ENCODE peak calls at places on chromosomes 13 and 19, in nine cellular contexts. S, D, X, L, Y, I, G, P and C are unnamed samples.

GRCh38 chr13:37058801-37059135 is 720 bp downstream of the SUPT20H start:
- DNase-seq in I (no peak), L (no peak), P (no peak), G (peak), Y (no peak), S (no peak), D (no peak), X (no peak), C (peak)

GRCh38 chr13:74305876-74306275 is 171.7 kb upstream of the KLF12 start:
- DNase-seq in D (no peak), Y (no peak), P (no peak), X (no peak), L (no peak), S (no peak), G (no peak), I (no peak), C (no peak)

GRCh38 chr19:10284641-10285278 is 2.0 kb upstream of the ICAM4 start:
- DNase-seq in G (no peak), I (no peak), D (no peak), L (no peak), X (no peak), Y (no peak), S (no peak), P (no peak), C (no peak)

GRCh38 chr13:92537485-92537884 is 689.1 kb upstream of the GPC6 start:
- DNase-seq in L (no peak), G (no peak), D (no peak), I (no peak), P (no peak), X (no peak), Y (no peak), S (no peak), C (no peak)

GRCh38 chr13:109408596-109409382 is 377.6 kb downstream of the IRS2 start:
- DNase-seq in I (no peak), P (no peak), D (no peak), Y (no peak), G (no peak), X (no peak), L (no peak), S (no peak), C (no peak)

GRCh38 chr19:29672933-29673336 is 7.7 kb downstream of the PLEKHF1 start:
- DNase-seq in I (no peak), L (peak), S (no peak), Y (peak), G (no peak), D (no peak), X (no peak), P (no peak), C (no peak)

GRCh38 chr19:9075064-9075964 is 11.5 kb upstream of the OR1M1 start:
- DNase-seq in I (no peak), P (peak), X (peak), G (peak), D (peak), Y (peak), S (peak), L (peak), C (peak)

GRCh38 chr13:112943309-112944125 is 25.5 kb upstream of the MCF2L start:
- DNase-seq in G (peak), D (peak), X (peak), P (no peak), S (peak), I (peak), Y (peak), L (no peak), C (peak)

GRCh38 chr13:44131069-44131614 is 242.5 kb upstream of the SERP2 start:
- DNase-seq in D (no peak), G (no peak), X (no peak), Y (no peak), L (no peak), I (no peak), P (no peak), S (no peak), C (no peak)

GRCh38 chr19:40716655-40717324 is at the start of the genes COQ8B and ITPKC:
- DNase-seq in X (peak), I (peak), P (peak), L (peak), Y (peak), D (peak), G (peak), S (peak), C (peak)
- TF ChIP-seq POLR2A in X (no peak), I (peak), P (peak), L (peak), Y (peak), D (peak), G (peak), S (peak), C (peak)

GRCh38 chr13:46354143-46355087 is 32.6 kb downstream of the RUBCNL start:
- DNase-seq in S (no peak), G (no peak), L (no peak), P (no peak), I (no peak), Y (no peak), X (no peak), D (no peak), C (no peak)
- H3K27ac ChIP-seq in S (no peak), G (no peak), L (peak), P (no peak), I (no peak), Y (no peak), X (peak), D (no peak), C (no peak)

DNA sequence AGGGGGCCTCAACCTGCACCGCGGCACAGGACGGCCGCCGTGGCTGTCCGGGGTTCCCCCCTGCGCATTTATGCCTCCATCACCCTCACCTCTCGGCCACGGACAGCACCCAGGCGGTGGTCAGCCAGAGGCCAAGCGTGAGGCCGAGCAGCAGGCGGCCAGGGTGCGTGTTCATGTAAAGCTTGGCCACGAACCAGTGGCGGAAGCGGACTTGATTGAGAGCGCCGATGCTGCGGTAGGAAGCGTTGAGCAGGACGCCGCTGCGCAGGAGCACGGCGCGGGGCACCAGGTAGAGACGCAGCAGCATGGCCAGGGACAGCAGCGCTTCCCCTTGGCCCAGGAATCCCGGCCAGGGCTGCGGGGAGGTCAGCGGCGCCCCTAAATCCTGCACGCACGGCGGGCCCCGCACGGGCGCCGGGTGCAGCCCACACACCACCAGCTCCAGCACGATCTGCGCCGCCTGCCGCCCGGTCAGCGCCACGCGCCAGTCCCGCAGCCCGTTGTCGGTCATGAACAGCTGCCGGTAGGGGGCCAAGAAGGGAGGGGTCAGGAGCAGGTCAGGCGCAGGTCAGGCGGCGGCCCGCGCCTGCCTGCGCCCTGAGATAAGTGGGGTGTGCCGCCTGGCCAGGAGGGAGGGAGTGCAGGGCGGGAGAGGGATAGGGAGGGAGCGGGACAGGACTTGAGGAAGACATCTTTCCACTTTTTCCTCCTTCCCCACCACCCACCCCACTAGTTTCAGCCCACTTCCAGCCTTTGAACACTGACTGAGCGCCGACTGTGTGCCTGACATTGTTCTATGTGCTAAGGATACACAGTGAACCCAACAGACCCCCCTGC is 6.5 kb downstream of the KCNN4 start:
- DNase-seq in X (peak), S (peak), D (peak), Y (peak), G (peak), L (no peak), P (no peak), I (no peak), C (no peak)
- H3K4me3 ChIP-seq in X (peak), S (peak), D (no peak), Y (no peak), G (no peak), L (peak), P (peak), I (peak), C (peak)

DNA sequence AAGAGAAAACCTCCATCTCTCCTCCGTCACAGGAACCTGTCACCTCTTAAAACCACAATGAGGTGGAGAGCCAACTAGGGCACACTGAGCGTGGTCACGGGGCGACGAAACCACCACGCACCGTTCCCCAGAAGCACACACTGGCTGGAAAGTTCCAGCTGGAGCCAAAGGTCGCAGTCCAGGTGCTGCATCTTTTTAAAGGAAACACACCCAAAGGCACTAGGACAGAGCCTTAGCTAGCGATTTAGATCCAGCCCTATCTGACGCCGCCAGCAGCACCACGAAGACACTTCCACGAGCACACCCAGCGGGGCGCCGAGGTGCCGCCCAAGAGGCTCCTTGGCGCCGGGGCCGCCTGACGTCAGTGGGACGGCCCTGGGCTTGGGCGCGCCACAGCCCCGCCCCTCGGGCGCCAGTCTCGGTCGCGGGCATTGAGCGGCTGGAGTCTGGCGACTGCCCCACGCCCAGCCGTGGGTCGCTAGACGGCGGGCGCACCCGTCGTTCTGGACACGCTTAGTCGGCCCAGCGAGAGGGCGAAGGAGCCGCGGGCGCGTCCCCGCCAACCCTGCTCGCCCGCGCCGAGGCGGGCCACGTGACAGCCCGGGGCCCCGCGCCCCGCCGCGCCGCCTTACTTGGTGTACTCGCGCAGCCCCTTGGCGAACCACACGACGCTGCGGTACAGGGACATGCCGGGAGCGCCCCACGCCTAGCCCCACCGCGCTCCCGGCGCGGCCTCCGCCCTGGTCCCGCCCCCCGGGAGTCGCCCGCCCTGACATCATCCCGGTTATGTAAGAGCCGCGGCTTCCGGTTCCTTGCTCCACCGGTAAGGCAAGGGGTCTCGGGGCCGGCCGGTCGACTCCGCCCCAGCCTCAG is at the start of gene DHRS12:
- DNase-seq in X (peak), Y (peak), S (peak), D (peak), L (peak), I (peak), P (peak), G (peak), C (peak)
- TF ChIP-seq POLR2A in X (no peak), Y (peak), S (peak), D (peak), L (peak), I (peak), P (peak), G (peak), C (peak)

DNA sequence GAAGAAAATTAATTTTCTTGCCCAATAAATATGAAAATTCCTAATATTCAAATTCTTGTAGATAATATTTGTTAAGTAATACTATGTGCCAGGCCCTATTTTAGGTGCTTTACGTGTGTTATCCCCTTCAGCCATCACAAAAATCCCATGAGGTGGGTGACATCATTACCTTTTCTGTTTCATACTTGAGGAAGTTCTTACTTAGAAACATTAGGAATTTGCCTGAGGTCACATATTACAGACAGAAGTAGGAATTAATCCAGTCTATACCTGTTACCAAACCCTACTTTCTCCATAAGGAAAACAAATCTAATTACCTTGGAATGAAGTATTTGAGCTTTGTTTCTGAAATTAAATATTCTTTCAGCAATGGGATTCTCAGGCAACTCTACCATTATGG is 336.1 kb downstream of the GPC6 start:
- DNase-seq in P (no peak), Y (no peak), I (no peak), D (no peak), G (no peak), S (no peak), X (no peak), L (no peak), C (no peak)
- H3K27ac ChIP-seq in P (no peak), Y (no peak), I (no peak), D (no peak), G (no peak), S (no peak), X (no peak), L (no peak), C (no peak)

GRCh38 chr19:57689750-57690149 is 8.0 kb downstream of the ZNF551 start:
- DNase-seq in G (no peak), D (no peak), S (no peak), I (no peak), Y (no peak), X (no peak), L (peak), P (no peak), C (no peak)
- H3K4me3 ChIP-seq in G (no peak), D (no peak), S (no peak), I (no peak), Y (no peak), X (no peak), L (no peak), P (no peak), C (no peak)

DNA sequence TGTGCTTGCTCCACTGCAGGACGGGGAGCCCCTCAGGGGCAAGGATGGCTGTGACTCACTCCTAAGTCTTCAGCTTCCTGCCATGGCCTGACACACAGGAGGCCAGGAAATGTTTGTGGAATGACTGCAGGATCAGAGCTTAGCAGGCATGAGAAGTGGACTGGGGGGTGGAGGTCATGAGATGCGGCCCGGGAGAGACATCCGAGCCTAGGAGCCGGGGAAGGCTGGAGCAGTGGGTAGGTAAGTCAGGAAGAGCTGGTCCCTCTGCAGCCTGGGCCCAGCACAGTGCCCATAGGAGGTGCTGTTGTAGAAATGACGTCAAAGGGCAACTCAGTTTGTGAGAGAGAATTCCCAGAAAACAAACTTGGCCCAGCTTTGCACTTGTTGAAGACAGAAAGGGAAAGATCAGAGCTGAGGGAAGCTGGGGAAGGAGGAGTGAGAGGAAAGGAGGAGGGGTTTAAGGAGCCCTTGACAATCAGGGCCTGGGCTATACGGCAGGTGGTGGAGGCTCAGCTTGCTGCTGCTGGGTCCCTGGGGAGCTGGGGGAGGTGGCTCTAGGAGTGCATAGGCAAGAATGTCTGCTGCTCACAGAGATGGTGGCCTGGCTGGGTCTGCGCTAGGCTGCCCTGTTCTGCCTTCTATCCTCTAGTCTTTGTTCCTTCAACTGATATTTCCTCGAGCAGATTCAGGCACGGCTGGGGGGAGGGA is 18.5 kb downstream of the POU2F2 start:
- DNase-seq in D (peak), Y (no peak), P (no peak), S (no peak), L (no peak), X (no peak), G (no peak), I (no peak), C (peak)
- TF ChIP-seq POLR2A in D (no peak), Y (no peak), P (no peak), S (no peak), L (no peak), X (no peak), G (no peak), I (no peak), C (no peak)

GRCh38 chr13:29934531-29935308 is 84.3 kb upstream of the UBL3 start:
- DNase-seq in S (no peak), L (no peak), P (no peak), D (no peak), Y (no peak), X (no peak), I (no peak), G (no peak), C (no peak)
- H3K27ac ChIP-seq in S (no peak), L (no peak), P (no peak), D (no peak), Y (no peak), X (no peak), I (no peak), G (no peak), C (no peak)

GRCh38 chr13:76004411-76004810 is 368.3 kb downstream of the LMO7 start:
- DNase-seq in Y (no peak), S (no peak), X (no peak), L (no peak), I (no peak), G (no peak), P (no peak), D (no peak), C (no peak)

GRCh38 chr13:75996582-75996981 is 360.5 kb downstream of the LMO7 start:
- DNase-seq in I (no peak), Y (no peak), L (no peak), P (no peak), D (no peak), G (no peak), X (no peak), S (no peak), C (no peak)

GRCh38 chr13:75995966-75996365 is 359.8 kb downstream of the LMO7 start:
- DNase-seq in X (no peak), G (no peak), D (no peak), I (no peak), P (no peak), L (no peak), S (no peak), Y (no peak), C (no peak)

DNA sequence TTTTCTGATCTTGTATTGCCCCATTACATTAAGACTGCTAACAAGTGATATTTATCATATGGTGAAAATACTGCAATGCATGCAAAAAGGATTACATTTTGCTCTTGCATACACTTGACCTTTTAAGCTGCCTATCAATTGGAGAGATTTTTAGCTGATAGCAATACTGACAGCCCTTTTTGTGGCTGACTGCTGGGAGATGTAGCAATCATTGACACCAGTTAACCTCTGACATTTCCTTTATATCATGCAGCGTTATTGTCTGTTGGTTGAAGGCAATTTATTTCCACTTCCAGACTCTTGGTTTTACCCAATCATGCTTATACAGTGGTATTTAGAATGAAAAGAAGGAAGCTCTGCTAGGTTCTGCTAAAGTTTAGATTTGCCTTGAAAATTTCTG is 364.0 kb downstream of the LMO7 start:
- DNase-seq in L (no peak), Y (no peak), I (no peak), D (no peak), S (no peak), P (no peak), G (no peak), X (no peak), C (no peak)
- H3K4me3 ChIP-seq in L (no peak), Y (no peak), I (no peak), D (no peak), S (no peak), P (no peak), G (no peak), X (no peak), C (no peak)